ENCODE peak calls at places on chromosomes 11 and 22, in nine cellular contexts. S is esophagus squamous epithelium, E is SK-MEL-5, A is RWPE2, W is NCI-H2081, U is RKO, F is WTC11, N is left cardiac atrium, B is LoVo. X is an unnamed sample.

GRCh38 chr11:7688238-7688826 is 15.0 kb upstream of the CYB5R2 start:
- DNase-seq in S (no peak), E (peak; percentile 63), A (no peak), W (peak; percentile 12), U (peak; percentile 51), F (peak; percentile 18), N (no peak), B (peak; percentile 59), X (no peak)

GRCh38 chr11:105582497-105582896 is 27.4 kb upstream of the GRIA4 start:
- DNase-seq in S (no peak), E (no peak), A (no peak), W (no peak), U (no peak), F (no peak), N (no peak), B (no peak), X (no peak)

GRCh38 chr11:69972351-69972802 is 105.7 kb upstream of the ANO1 start:
- DNase-seq in S (no peak), E (no peak), A (no peak), W (no peak), U (no peak), F (no peak), N (no peak), B (no peak), X (peak; percentile 72)

GRCh38 chr22:29202231-29203192 is 3.2 kb upstream of the EMID1 start:
- DNase-seq in S (no peak), E (peak; percentile 58), A (no peak), W (peak; percentile 52), U (no peak), F (peak; percentile 59), N (peak; percentile 63), B (no peak), X (peak; percentile 21)

GRCh38 chr11:101775033-101775432 is 139.8 kb upstream of the CEP126 start:
- DNase-seq in S (no peak), E (no peak), A (no peak), W (no peak), U (no peak), F (no peak), N (no peak), B (no peak), X (no peak)

GRCh38 chr11:63573881-63574855 is 11.0 kb upstream of the PLAAT2 start:
- DNase-seq in S (no peak), E (peak; percentile 45), A (no peak), W (no peak), U (no peak), F (no peak), N (peak; percentile 48), B (peak; percentile 76), X (no peak)

GRCh38 chr11:95147364-95147905 is 57.8 kb downstream of the ENDOD1 start:
- DNase-seq in S (no peak), E (peak; percentile 67), A (no peak), W (no peak), U (peak; percentile 91), F (no peak), N (peak; percentile 38), B (peak; percentile 51), X (no peak)

GRCh38 chr22:19693981-19694670 is 20.2 kb upstream of the SEPTIN5 start:
- DNase-seq in S (no peak), E (no peak), A (no peak), W (no peak), U (no peak), F (no peak), N (no peak), B (no peak), X (no peak)

GRCh38 chr11:122032317-122032716 is 83.7 kb downstream of the BLID start:
- DNase-seq in S (no peak), E (no peak), A (no peak), W (no peak), U (no peak), F (no peak), N (peak; percentile 22), B (no peak), X (no peak)

GRCh38 chr11:102448869-102449224 is 3.7 kb downstream of the TMEM123 start:
- DNase-seq in S (no peak), E (no peak), A (no peak), W (no peak), U (no peak), F (no peak), N (no peak), B (no peak), X (no peak)

GRCh38 chr11:65133724-65134123 is 595 bp downstream of the SYVN1 start:
- DNase-seq in S (no peak), E (no peak), A (no peak), W (no peak), U (no peak), F (no peak), N (no peak), B (no peak), X (no peak)

GRCh38 chr11:67270256-67271211 is 4.3 kb downstream of the GRK2 start:
- DNase-seq in S (no peak), E (no peak), A (peak; percentile 52), W (no peak), U (no peak), F (peak; percentile 59), N (peak; percentile 61), B (no peak), X (no peak)

GRCh38 chr11:69202511-69203221 is 46.9 kb downstream of the SMIM38 start:
- DNase-seq in S (no peak), E (no peak), A (peak; percentile 40), W (no peak), U (no peak), F (peak; percentile 10), N (no peak), B (no peak), X (no peak)

GRCh38 chr11:72113170-72113808 is 794 bp upstream of the ANAPC15 start:
- DNase-seq in S (no peak), E (no peak), A (no peak), W (no peak), U (peak; percentile 59), F (no peak), N (no peak), B (no peak), X (no peak)

GRCh38 chr22:46560696-46561295 is 23.4 kb upstream of the CELSR1 start:
- DNase-seq in S (no peak), E (no peak), A (peak; percentile 47), W (no peak), U (no peak), F (no peak), N (no peak), B (no peak), X (no peak)

GRCh38 chr11:44818110-44818509 is 91.3 kb downstream of the TSPAN18 start:
- DNase-seq in S (no peak), E (no peak), A (no peak), W (no peak), U (no peak), F (no peak), N (no peak), B (no peak), X (no peak)

GRCh38 chr11:64372802-64373597 is 14.0 kb downstream of the RPS6KA4 start:
- DNase-seq in S (no peak), E (peak; percentile 62), A (no peak), W (peak; percentile 99), U (no peak), F (no peak), N (no peak), B (peak; percentile 92), X (peak; percentile 96)

GRCh38 chr22:26428515-26429457 is at the start of gene ASPHD2:
- DNase-seq in S (no peak), E (peak; percentile 66), A (no peak), W (peak; percentile 63), U (peak; percentile 73), F (peak; percentile 74), N (peak; percentile 70), B (peak; percentile 69), X (peak; percentile 65)

GRCh38 chr11:86230196-86230813 is 14.2 kb upstream of the EED start:
- DNase-seq in S (no peak), E (peak; percentile 19), A (no peak), W (no peak), U (no peak), F (no peak), N (no peak), B (no peak), X (no peak)

GRCh38 chr11:107472966-107473365 is 15.3 kb upstream of the CWF19L2 start:
- DNase-seq in S (no peak), E (no peak), A (no peak), W (no peak), U (no peak), F (no peak), N (no peak), B (no peak), X (no peak)

GRCh38 chr22:30273196-30273595 is 6.5 kb upstream of the OSM start:
- DNase-seq in S (no peak), E (no peak), A (no peak), W (no peak), U (no peak), F (no peak), N (no peak), B (no peak), X (no peak)

GRCh38 chr11:88603499-88603898 is 266.0 kb upstream of the CTSC start:
- DNase-seq in S (no peak), E (no peak), A (no peak), W (no peak), U (no peak), F (no peak), N (no peak), B (no peak), X (no peak)

GRCh38 chr22:37121887-37122591 is 12.5 kb upstream of the TMPRSS6 start:
- DNase-seq in S (peak; percentile 17), E (no peak), A (no peak), W (no peak), U (peak; percentile 6), F (no peak), N (peak; percentile 36), B (no peak), X (peak; percentile 37)

GRCh38 chr11:3368199-3368598 is 10.7 kb downstream of the ZNF195 start:
- DNase-seq in S (no peak), E (no peak), A (no peak), W (no peak), U (peak; percentile 67), F (no peak), N (no peak), B (no peak), X (no peak)

GRCh38 chr11:27201454-27202302 is 161.1 kb downstream of the BBOX1 start:
- DNase-seq in S (peak; percentile 13), E (peak; percentile 79), A (peak; percentile 90), W (peak; percentile 89), U (no peak), F (no peak), N (peak; percentile 89), B (peak; percentile 97), X (peak; percentile 94)

GRCh38 chr22:49300951-49301397 is 526.7 kb downstream of the BRD1 start:
- DNase-seq in S (no peak), E (no peak), A (no peak), W (no peak), U (no peak), F (no peak), N (no peak), B (no peak), X (no peak)

GRCh38 chr11:73189723-73190556 is 28.1 kb upstream of the P2RY2 start:
- DNase-seq in S (no peak), E (no peak), A (no peak), W (no peak), U (no peak), F (no peak), N (no peak), B (no peak), X (no peak)

GRCh38 chr11:47766363-47767227 is 546 bp downstream of the FNBP4 start:
- DNase-seq in S (peak; percentile 26), E (peak; percentile 52), A (no peak), W (peak; percentile 69), U (peak; percentile 73), F (peak; percentile 24), N (peak; percentile 74), B (peak; percentile 30), X (peak; percentile 35)

GRCh38 chr11:77454867-77455655 is 18.8 kb downstream of the PAK1 start:
- DNase-seq in S (no peak), E (no peak), A (no peak), W (no peak), U (no peak), F (no peak), N (no peak), B (no peak), X (no peak)

GRCh38 chr11:109583996-109584395 is 162.0 kb downstream of the C11orf87 start:
- DNase-seq in S (no peak), E (no peak), A (no peak), W (no peak), U (no peak), F (no peak), N (no peak), B (no peak), X (no peak)

GRCh38 chr22:25403752-25404471 is 160.6 kb upstream of the GRK3 start:
- DNase-seq in S (no peak), E (peak; percentile 17), A (no peak), W (no peak), U (peak; percentile 38), F (no peak), N (no peak), B (peak; percentile 12), X (no peak)